ENCODE peak calls at places on chromosomes 5 and 9, in seven cellular contexts. One of them, this sample, is unnamed.

GRCh38 chr5:168422431-168422830 is 63.8 kb upstream of the RARS1 start:
- DNase-seq in tibial nerve: no peak
- DNase-seq in A549: no peak
- DNase-seq in OCI-LY7: no peak
- DNase-seq in mucosa of descending colon: peak; percentile 8
- DNase-seq in sigmoid colon: no peak
- DNase-seq in PC-9: no peak
- DNase-seq in this sample: peak; percentile 32

GRCh38 chr5:43036409-43036808 is 3.7 kb downstream of the ANXA2R start:
- DNase-seq in tibial nerve: no peak
- DNase-seq in A549: no peak
- DNase-seq in sigmoid colon: no peak
- DNase-seq in PC-9: no peak
- DNase-seq in OCI-LY7: no peak
- DNase-seq in mucosa of descending colon: no peak
- DNase-seq in this sample: no peak

GRCh38 chr9:87193151-87193550 is 245.8 kb upstream of the GAS1 start:
- DNase-seq in A549: no peak
- DNase-seq in tibial nerve: no peak
- DNase-seq in mucosa of descending colon: no peak
- DNase-seq in OCI-LY7: no peak
- DNase-seq in PC-9: no peak
- DNase-seq in sigmoid colon: no peak
- DNase-seq in this sample: no peak

GRCh38 chr5:9421823-9422354 is 124.0 kb downstream of the SEMA5A start:
- DNase-seq in sigmoid colon: no peak
- DNase-seq in tibial nerve: no peak
- DNase-seq in PC-9: no peak
- DNase-seq in OCI-LY7: no peak
- DNase-seq in A549: no peak
- DNase-seq in mucosa of descending colon: no peak
- DNase-seq in this sample: no peak

GRCh38 chr9:104977580-104977979 is 49.6 kb upstream of the ABCA1 start:
- DNase-seq in tibial nerve: no peak
- DNase-seq in sigmoid colon: no peak
- DNase-seq in PC-9: peak; percentile 96
- DNase-seq in OCI-LY7: no peak
- DNase-seq in A549: no peak
- DNase-seq in mucosa of descending colon: no peak
- DNase-seq in this sample: peak; percentile 48

GRCh38 chr9:114656301-114656700 is 1.3 kb downstream of the TEX53 start:
- DNase-seq in sigmoid colon: no peak
- DNase-seq in PC-9: no peak
- DNase-seq in A549: no peak
- DNase-seq in tibial nerve: no peak
- DNase-seq in OCI-LY7: no peak
- DNase-seq in mucosa of descending colon: no peak
- DNase-seq in this sample: no peak

GRCh38 chr5:7638456-7638855 is 212.5 kb downstream of the CFAP90 start:
- DNase-seq in OCI-LY7: no peak
- DNase-seq in PC-9: no peak
- DNase-seq in A549: no peak
- DNase-seq in tibial nerve: no peak
- DNase-seq in mucosa of descending colon: no peak
- DNase-seq in sigmoid colon: peak; percentile 65
- DNase-seq in this sample: no peak

GRCh38 chr9:106602354-106602753 is 260.6 kb upstream of the ZNF462 start:
- DNase-seq in A549: no peak
- DNase-seq in tibial nerve: no peak
- DNase-seq in OCI-LY7: no peak
- DNase-seq in sigmoid colon: no peak
- DNase-seq in PC-9: no peak
- DNase-seq in mucosa of descending colon: no peak
- DNase-seq in this sample: no peak

GRCh38 chr9:133934512-133935221 is 57.5 kb downstream of the VAV2 start:
- DNase-seq in A549: no peak
- DNase-seq in OCI-LY7: no peak
- DNase-seq in mucosa of descending colon: no peak
- DNase-seq in PC-9: no peak
- DNase-seq in tibial nerve: no peak
- DNase-seq in sigmoid colon: no peak
- DNase-seq in this sample: no peak

GRCh38 chr5:103394676-103395075 is 136.1 kb downstream of the MACIR start:
- DNase-seq in PC-9: no peak
- DNase-seq in sigmoid colon: no peak
- DNase-seq in OCI-LY7: no peak
- DNase-seq in A549: no peak
- DNase-seq in tibial nerve: no peak
- DNase-seq in mucosa of descending colon: no peak
- DNase-seq in this sample: no peak

GRCh38 chr5:6510132-6510531 is 61.5 kb downstream of the UBE2QL1 start:
- DNase-seq in tibial nerve: no peak
- DNase-seq in PC-9: no peak
- DNase-seq in sigmoid colon: no peak
- DNase-seq in OCI-LY7: no peak
- DNase-seq in mucosa of descending colon: no peak
- DNase-seq in A549: no peak
- DNase-seq in this sample: no peak

DNA sequence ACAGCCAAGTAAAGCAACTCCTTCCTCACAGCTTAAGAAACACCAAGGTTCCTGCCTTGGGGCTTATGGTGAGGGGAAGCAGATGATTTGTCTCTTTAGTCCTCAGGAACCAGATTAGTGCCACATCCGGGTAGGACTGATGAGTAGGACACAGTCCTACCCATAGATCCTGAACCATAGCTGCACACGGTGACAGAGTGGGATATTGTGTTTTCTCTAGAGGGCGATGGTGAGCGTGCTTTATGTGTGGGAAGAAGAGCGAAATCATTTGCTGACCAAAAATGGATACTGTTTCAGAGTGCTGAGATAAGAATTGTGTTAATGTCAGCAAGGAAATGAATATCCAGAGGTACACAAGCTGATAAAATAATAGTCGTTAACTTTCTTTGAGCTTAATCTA is 209.0 kb upstream of the FBXL7 start:
- DNase-seq in tibial nerve: no peak
- DNase-seq in A549: no peak
- DNase-seq in PC-9: no peak
- DNase-seq in sigmoid colon: no peak
- DNase-seq in mucosa of descending colon: no peak
- DNase-seq in OCI-LY7: no peak
- DNase-seq in this sample: no peak
- TF ChIP-seq CTCF in tibial nerve: no peak
- TF ChIP-seq CTCF in A549: no peak
- TF ChIP-seq CTCF in PC-9: no peak
- TF ChIP-seq CTCF in sigmoid colon: no peak
- TF ChIP-seq CTCF in mucosa of descending colon: no peak
- TF ChIP-seq CTCF in OCI-LY7: peak; percentile 35
- TF ChIP-seq CTCF in this sample: no peak

GRCh38 chr5:172412724-172413260 is 41.5 kb downstream of the SH3PXD2B start:
- DNase-seq in A549: no peak
- DNase-seq in tibial nerve: peak; percentile 92
- DNase-seq in mucosa of descending colon: peak; percentile 53
- DNase-seq in OCI-LY7: no peak
- DNase-seq in sigmoid colon: peak; percentile 96
- DNase-seq in PC-9: peak; percentile 80
- DNase-seq in this sample: no peak

GRCh38 chr5:172415615-172416275 is 38.6 kb downstream of the SH3PXD2B start:
- DNase-seq in OCI-LY7: no peak
- DNase-seq in tibial nerve: no peak
- DNase-seq in A549: no peak
- DNase-seq in sigmoid colon: no peak
- DNase-seq in PC-9: no peak
- DNase-seq in mucosa of descending colon: no peak
- DNase-seq in this sample: no peak

GRCh38 chr5:172411423-172412111 is 42.8 kb downstream of the SH3PXD2B start:
- DNase-seq in PC-9: no peak
- DNase-seq in OCI-LY7: no peak
- DNase-seq in tibial nerve: no peak
- DNase-seq in mucosa of descending colon: no peak
- DNase-seq in A549: no peak
- DNase-seq in sigmoid colon: no peak
- DNase-seq in this sample: no peak

GRCh38 chr5:172414618-172415599 is 39.4 kb downstream of the SH3PXD2B start:
- DNase-seq in A549: no peak
- DNase-seq in mucosa of descending colon: no peak
- DNase-seq in sigmoid colon: peak; percentile 96
- DNase-seq in tibial nerve: peak; percentile 64
- DNase-seq in PC-9: no peak
- DNase-seq in OCI-LY7: no peak
- DNase-seq in this sample: no peak

DNA sequence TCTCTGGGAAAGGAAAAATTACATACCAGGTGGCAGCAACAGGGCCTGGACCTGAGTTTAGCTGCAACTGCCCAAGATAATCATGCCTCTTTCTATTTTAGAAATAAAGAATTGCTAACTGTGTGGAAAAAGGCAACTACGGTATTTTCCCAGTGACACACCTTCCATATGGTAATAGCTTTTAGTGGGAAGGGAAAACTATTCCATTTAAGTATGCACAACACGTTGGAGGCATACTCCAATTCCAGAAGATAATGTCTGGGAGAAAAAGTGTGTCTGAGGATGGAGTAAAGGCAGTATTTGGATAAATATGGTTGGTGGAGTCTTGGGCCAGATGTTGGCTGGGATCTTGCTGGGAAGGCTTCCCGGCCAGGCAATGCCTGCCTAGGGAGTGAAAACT is 40.7 kb downstream of the SH3PXD2B start:
- DNase-seq in OCI-LY7: no peak
- DNase-seq in tibial nerve: no peak
- DNase-seq in mucosa of descending colon: no peak
- DNase-seq in PC-9: no peak
- DNase-seq in sigmoid colon: no peak
- DNase-seq in A549: no peak
- DNase-seq in this sample: no peak
- H3K4me3 ChIP-seq in OCI-LY7: no peak overlapping the region
- H3K4me3 ChIP-seq in tibial nerve: no peak overlapping the region
- H3K4me3 ChIP-seq in mucosa of descending colon: no peak overlapping the region
- H3K4me3 ChIP-seq in PC-9: no peak overlapping the region
- H3K4me3 ChIP-seq in sigmoid colon: no peak overlapping the region
- H3K4me3 ChIP-seq in A549: no peak overlapping the region
- H3K4me3 ChIP-seq in this sample: no peak overlapping the region

DNA sequence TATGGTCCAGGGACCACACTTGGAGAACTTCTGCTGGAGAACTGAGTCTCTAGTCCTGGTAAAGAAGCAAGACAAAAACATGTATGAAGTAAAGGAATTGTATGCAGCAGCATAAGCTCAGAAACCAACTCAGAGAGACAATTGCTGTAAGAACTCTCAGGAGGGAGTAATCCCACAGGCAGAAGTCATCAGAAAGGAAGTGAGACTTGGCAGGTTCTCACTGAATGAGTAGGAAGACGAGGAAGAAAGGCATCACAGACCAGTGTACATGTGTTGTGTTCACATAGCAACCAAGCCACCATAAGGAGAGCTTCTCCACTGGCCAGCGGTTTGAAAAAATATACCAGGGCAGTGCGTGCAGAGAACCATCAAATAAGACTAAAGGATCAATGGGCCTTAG is 57.9 kb upstream of the FST start:
- DNase-seq in mucosa of descending colon: no peak
- DNase-seq in sigmoid colon: no peak
- DNase-seq in PC-9: no peak
- DNase-seq in OCI-LY7: no peak
- DNase-seq in tibial nerve: no peak
- DNase-seq in A549: no peak
- DNase-seq in this sample: no peak
- H3K4me1 ChIP-seq in mucosa of descending colon: no peaks in the 10 kb centered on the region
- H3K4me1 ChIP-seq in sigmoid colon: no peaks in the 10 kb centered on the region
- H3K4me1 ChIP-seq in PC-9: peaks cover 27% of the 10 kb centered on the region
- H3K4me1 ChIP-seq in OCI-LY7: no peaks in the 10 kb centered on the region
- H3K4me1 ChIP-seq in tibial nerve: no peaks in the 10 kb centered on the region
- H3K4me1 ChIP-seq in A549: peaks cover 25% of the 10 kb centered on the region
- H3K4me1 ChIP-seq in this sample: no peaks in the 10 kb centered on the region

GRCh38 chr9:33197279-33197678 is 30.1 kb upstream of the B4GALT1 start:
- DNase-seq in A549: no peak
- DNase-seq in OCI-LY7: no peak
- DNase-seq in sigmoid colon: peak; percentile 87
- DNase-seq in tibial nerve: no peak
- DNase-seq in PC-9: no peak
- DNase-seq in mucosa of descending colon: peak; percentile 23
- DNase-seq in this sample: no peak

GRCh38 chr9:33196736-33197135 is 29.6 kb upstream of the B4GALT1 start:
- DNase-seq in PC-9: no peak
- DNase-seq in A549: no peak
- DNase-seq in sigmoid colon: no peak
- DNase-seq in mucosa of descending colon: no peak
- DNase-seq in OCI-LY7: no peak
- DNase-seq in tibial nerve: no peak
- DNase-seq in this sample: no peak

GRCh38 chr9:33202018-33202417 is 34.9 kb upstream of the B4GALT1 start:
- DNase-seq in PC-9: no peak
- DNase-seq in sigmoid colon: no peak
- DNase-seq in tibial nerve: no peak
- DNase-seq in mucosa of descending colon: no peak
- DNase-seq in A549: no peak
- DNase-seq in OCI-LY7: no peak
- DNase-seq in this sample: no peak

GRCh38 chr9:33198163-33198562 is 31.0 kb upstream of the B4GALT1 start:
- DNase-seq in tibial nerve: no peak
- DNase-seq in mucosa of descending colon: no peak
- DNase-seq in PC-9: no peak
- DNase-seq in A549: no peak
- DNase-seq in sigmoid colon: peak; percentile 88
- DNase-seq in OCI-LY7: no peak
- DNase-seq in this sample: no peak

DNA sequence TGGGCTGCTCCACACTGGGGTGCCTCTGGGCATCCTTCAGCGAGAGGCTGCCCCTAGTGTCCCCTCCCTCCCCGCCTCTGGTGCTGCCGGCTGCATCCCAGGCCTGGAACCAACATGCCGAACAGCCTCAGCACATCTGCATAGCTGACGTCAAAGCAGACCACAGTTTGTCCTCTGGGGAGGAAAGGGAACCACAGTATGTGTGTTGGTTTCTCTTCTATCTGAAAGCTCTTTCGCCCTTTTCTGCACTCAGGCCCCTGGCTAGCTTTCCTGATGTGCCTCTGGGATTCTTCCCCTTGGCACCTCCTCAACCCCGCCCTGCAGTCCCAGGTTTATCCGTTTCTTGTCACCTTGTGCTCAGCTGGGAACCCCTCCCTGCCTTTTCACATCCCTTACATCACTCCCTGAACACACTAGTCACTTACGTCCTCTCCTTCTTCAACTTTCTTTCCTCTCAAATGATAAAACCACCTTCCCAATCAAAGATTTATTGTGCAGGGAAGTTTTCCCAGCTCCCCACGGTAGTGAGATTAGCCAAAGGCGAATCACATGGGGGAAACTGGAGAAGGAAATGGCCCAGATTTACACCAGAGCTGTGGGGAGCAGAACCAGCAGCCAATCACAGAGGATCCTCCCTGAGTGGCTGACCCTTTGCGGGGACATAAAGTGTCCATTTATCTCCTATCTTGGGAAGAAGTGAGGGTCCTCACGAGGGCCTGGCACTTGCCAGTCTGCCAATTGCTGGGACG is 35.6 kb upstream of the B4GALT1 start:
- DNase-seq in A549: no peak
- DNase-seq in OCI-LY7: peak; percentile 73
- DNase-seq in mucosa of descending colon: peak; percentile 48
- DNase-seq in sigmoid colon: peak; percentile 81
- DNase-seq in PC-9: no peak
- DNase-seq in tibial nerve: peak; percentile 41
- DNase-seq in this sample: no peak
- TF ChIP-seq CTCF in A549: no peak
- TF ChIP-seq CTCF in OCI-LY7: no peak
- TF ChIP-seq CTCF in mucosa of descending colon: no peak
- TF ChIP-seq CTCF in sigmoid colon: no peak
- TF ChIP-seq CTCF in PC-9: no peak
- TF ChIP-seq CTCF in tibial nerve: no peak
- TF ChIP-seq CTCF in this sample: no peak